ENCODE peak calls at places on chromosomes 6 and 20, in ten cellular contexts. S, E, I, B, C, A, N, M, U and W are unnamed samples.

GRCh38 chr6:109513571-109514071 is 30.6 kb upstream of the ZBTB24 start:
- DNase-seq in M (peak), N (no peak), S (no peak), A (no peak), I (no peak), E (peak), U (no peak), C (no peak), B (peak), W (no peak)

GRCh38 chr20:62961310-62961783 is 8.8 kb downstream of the SLC17A9 start:
- DNase-seq in M (no peak), N (no peak), B (no peak), S (no peak), A (no peak), E (no peak), I (no peak), C (peak), U (no peak), W (no peak)

GRCh38 chr20:48787861-48788375 is 39.9 kb downstream of the PREX1 start:
- DNase-seq in N (no peak), S (no peak), C (no peak), A (no peak), M (peak), U (peak), E (peak), I (peak), B (peak), W (no peak)

GRCh38 chr20:4637081-4637797 is 84.5 kb upstream of the PRND start:
- DNase-seq in C (peak), B (no peak), I (peak), S (no peak), M (no peak), E (peak), U (no peak), A (no peak), N (no peak), W (no peak)

GRCh38 chr6:47478233-47479155 is 905 bp downstream of the CD2AP start:
- DNase-seq in E (peak), B (peak), U (no peak), S (no peak), I (no peak), A (no peak), M (peak), C (peak), N (no peak), W (no peak)

GRCh38 chr6:106444777-106445507 is 84.4 kb downstream of the CRYBG1 start:
- DNase-seq in A (peak), M (peak), E (peak), C (peak), S (peak), I (peak), B (peak), N (no peak), U (no peak), W (no peak)

GRCh38 chr6:149961728-149962425 is 1.9 kb upstream of the ULBP1 start:
- DNase-seq in B (no peak), M (no peak), I (no peak), C (peak), U (no peak), S (peak), E (no peak), N (no peak), A (no peak), W (no peak)

GRCh38 chr20:58486207-58486606 is 29.0 kb downstream of the APCDD1L start:
- DNase-seq in M (no peak), E (no peak), B (no peak), I (no peak), U (no peak), C (no peak), S (no peak), N (no peak), A (no peak), W (no peak)

GRCh38 chr20:47681977-47682812 is 103.1 kb downstream of the SULF2 start:
- DNase-seq in B (peak), S (no peak), C (no peak), I (no peak), A (no peak), E (no peak), U (peak), N (no peak), M (no peak), W (no peak)

GRCh38 chr6:152380351-152380767 is 256.8 kb downstream of the SYNE1 start:
- DNase-seq in A (no peak), C (no peak), U (peak), S (no peak), N (no peak), M (peak), B (peak), E (peak), I (peak), W (no peak)

GRCh38 chr20:48879609-48880008 is 41.9 kb upstream of the ARFGEF2 start:
- DNase-seq in A (no peak), E (peak), M (peak), I (peak), U (no peak), C (no peak), N (no peak), S (no peak), B (no peak), W (no peak)

GRCh38 chr6:105985098-105985815 is 100.9 kb upstream of the PRDM1 start:
- DNase-seq in S (no peak), I (no peak), B (no peak), M (no peak), U (no peak), A (no peak), N (no peak), E (peak), C (no peak), W (no peak)

GRCh38 chr6:100460650-100461204 is 4.0 kb downstream of the SIM1 start:
- DNase-seq in N (no peak), A (no peak), M (no peak), S (no peak), I (peak), C (peak), E (no peak), B (peak), U (no peak), W (peak)

GRCh38 chr6:23176883-23177282 is 607.5 kb downstream of the HDGFL1 start:
- DNase-seq in I (no peak), N (no peak), A (no peak), M (no peak), E (no peak), C (no peak), S (no peak), U (no peak), B (no peak), W (no peak)

GRCh38 chr6:150687508-150687907 is 87.8 kb downstream of the PLEKHG1 start:
- DNase-seq in I (no peak), A (no peak), N (no peak), U (no peak), C (no peak), B (no peak), E (no peak), M (no peak), S (no peak), W (no peak)

GRCh38 chr20:34798871-34799270 is 26.6 kb downstream of the NCOA6 start:
- DNase-seq in N (no peak), S (no peak), U (no peak), E (no peak), A (no peak), M (no peak), C (no peak), B (no peak), I (no peak), W (no peak)

GRCh38 chr20:53623454-53624206 is 30.0 kb upstream of the ZNF217 start:
- DNase-seq in E (peak), I (peak), C (peak), N (peak), A (no peak), M (peak), S (peak), U (no peak), B (peak), W (peak)

GRCh38 chr6:109821494-109821893 is 130.4 kb downstream of the FIG4 start:
- DNase-seq in A (no peak), U (no peak), N (no peak), S (no peak), C (no peak), B (no peak), E (no peak), M (no peak), I (no peak), W (no peak)

GRCh38 chr6:13923527-13924145 is 1.1 kb upstream of the RNF182 start:
- DNase-seq in I (peak), C (peak), M (peak), S (no peak), N (no peak), A (no peak), U (peak), E (peak), B (peak), W (no peak)

GRCh38 chr6:79117752-79118151 is 39.7 kb upstream of the PHIP start:
- DNase-seq in U (no peak), I (no peak), E (no peak), M (peak), C (no peak), N (no peak), B (no peak), S (no peak), A (no peak), W (no peak)

GRCh38 chr6:73051147-73051546 is 174.1 kb downstream of the KHDC1L start:
- DNase-seq in A (no peak), S (no peak), I (no peak), N (no peak), C (no peak), U (no peak), E (no peak), B (no peak), M (no peak), W (no peak)

GRCh38 chr6:151063339-151063738 is 176.4 kb upstream of the AKAP12 start:
- DNase-seq in M (peak), B (peak), A (no peak), C (no peak), E (peak), U (no peak), S (no peak), N (no peak), I (no peak), W (no peak)

GRCh38 chr6:85923013-85923430 is 280.3 kb upstream of the SYNCRIP start:
- DNase-seq in N (no peak), E (peak), I (peak), U (no peak), M (peak), A (peak), S (peak), C (peak), B (peak), W (peak)